ENCODE peak calls at places on chromosomes 1 and 21, in six cellular contexts. T is memory B cell; W is NAMALWA; K is activated naive CD8-positive, alpha-beta T cell treated with anti-CD3 and anti-CD28 coated beads, Interleukin-2, amount 50 U/mL, for 24 hours; S is GM18507; N is esophagus muscularis mucosa. F is an unnamed sample.

GRCh38 chr1:147773215-147773715 is 12.9 kb upstream of the GJA5 start:
- DNase-seq in T (no peak), W (no peak), K (no peak), S (no peak), N (no peak), F (no peak)

GRCh38 chr1:53543771-53544695 is 84.8 kb downstream of the DMRTB1 start:
- DNase-seq in T (no peak), W (no peak), K (no peak), S (no peak), N (no peak), F (no peak)

GRCh38 chr1:44359234-44359937 is 4.3 kb upstream of the ERI3 start:
- DNase-seq in T (no peak), W (no peak), K (no peak), S (no peak), N (no peak), F (no peak)

GRCh38 chr1:161718559-161719324 is 2.6 kb upstream of the FCRLB start:
- DNase-seq in T (no peak), W (peak), K (no peak), S (no peak), N (no peak), F (no peak)

GRCh38 chr1:226569879-226570547 is 21.4 kb downstream of the STUM start:
- DNase-seq in T (no peak), W (peak), K (peak), S (no peak), N (no peak), F (peak)

GRCh38 chr1:145995964-145996432 is 381 bp downstream of the TXNIP start:
- DNase-seq in T (no peak), W (peak), K (no peak), S (no peak), N (no peak), F (no peak)

GRCh38 chr1:171588230-171588629 is 33.8 kb upstream of the MYOCOS start:
- DNase-seq in T (no peak), W (no peak), K (no peak), S (no peak), N (no peak), F (no peak)

GRCh38 chr1:150168960-150169565 is 19.3 kb downstream of the PLEKHO1 start:
- DNase-seq in T (peak), W (peak), K (peak), S (no peak), N (no peak), F (peak)

GRCh38 chr1:202716654-202717053 is 6.4 kb upstream of the SYT2 start:
- DNase-seq in T (no peak), W (no peak), K (no peak), S (no peak), N (no peak), F (no peak)

GRCh38 chr1:114105401-114105979 is 48.2 kb downstream of the SYT6 start:
- DNase-seq in T (no peak), W (no peak), K (no peak), S (no peak), N (no peak), F (peak)

GRCh38 chr1:53373246-53373645 is 45.4 kb upstream of the LRP8 start:
- DNase-seq in T (no peak), W (no peak), K (no peak), S (no peak), N (peak), F (no peak)

GRCh38 chr21:29606613-29607012 is 307.9 kb downstream of the BACH1 start:
- DNase-seq in T (no peak), W (no peak), K (no peak), S (no peak), N (no peak), F (no peak)

GRCh38 chr1:234608026-234608719 is 1.8 kb downstream of the IRF2BP2 start:
- DNase-seq in T (peak), W (peak), K (peak), S (peak), N (no peak), F (peak)

GRCh38 chr1:164801791-164802572 is 243.0 kb downstream of the PBX1 start:
- DNase-seq in T (no peak), W (no peak), K (no peak), S (no peak), N (no peak), F (no peak)

GRCh38 chr1:44619261-44619900 is 54.9 kb downstream of the TMEM53 start:
- DNase-seq in T (no peak), W (no peak), K (no peak), S (no peak), N (no peak), F (no peak)

GRCh38 chr21:37272897-37273296 is 5.8 kb upstream of the VPS26C start:
- DNase-seq in T (no peak), W (no peak), K (no peak), S (no peak), N (no peak), F (no peak)

GRCh38 chr1:198657550-198658064 is 18.8 kb downstream of the PTPRC start:
- DNase-seq in T (no peak), W (peak), K (no peak), S (no peak), N (no peak), F (no peak)

F was measured in NCI-H1092.